ENCODE peak calls at places on chromosome 17, in four cellular contexts. One of them, this sample, is unnamed.

GRCh38 chr17:36611345-36612072 is 10.1 kb downstream of the MRM1 start:
- DNase-seq in suprapubic skin: no peak
- DNase-seq in tibial nerve: no peak
- DNase-seq in mucosa of descending colon: no peak
- DNase-seq in this sample: no peak

GRCh38 chr17:55201609-55201932 is 63.2 kb upstream of the HLF start:
- DNase-seq in suprapubic skin: no peak
- DNase-seq in tibial nerve: no peak
- DNase-seq in mucosa of descending colon: no peak
- DNase-seq in this sample: no peak

GRCh38 chr17:50055055-50055425 is 870 bp upstream of the ITGA3 start:
- DNase-seq in suprapubic skin: no peak
- DNase-seq in tibial nerve: no peak
- DNase-seq in mucosa of descending colon: peak
- DNase-seq in this sample: no peak

GRCh38 chr17:57121308-57122042 is 36.4 kb downstream of the AKAP1 start:
- DNase-seq in suprapubic skin: no peak
- DNase-seq in tibial nerve: no peak
- DNase-seq in mucosa of descending colon: no peak
- DNase-seq in this sample: no peak

GRCh38 chr17:58783380-58783779 is 27.7 kb downstream of the PPM1E start:
- DNase-seq in suprapubic skin: no peak
- DNase-seq in tibial nerve: no peak
- DNase-seq in mucosa of descending colon: no peak
- DNase-seq in this sample: no peak

GRCh38 chr17:81291662-81292061 is 3.4 kb downstream of the SLC38A10 start:
- DNase-seq in suprapubic skin: no peak
- DNase-seq in tibial nerve: peak
- DNase-seq in mucosa of descending colon: peak
- DNase-seq in this sample: peak

GRCh38 chr17:11779906-11780305 is 181.6 kb downstream of the DNAH9 start:
- DNase-seq in suprapubic skin: no peak
- DNase-seq in tibial nerve: no peak
- DNase-seq in mucosa of descending colon: no peak
- DNase-seq in this sample: no peak

GRCh38 chr17:29091591-29092291 is 48.8 kb downstream of the PIPOX start:
- DNase-seq in suprapubic skin: no peak
- DNase-seq in tibial nerve: no peak
- DNase-seq in mucosa of descending colon: no peak
- DNase-seq in this sample: peak

GRCh38 chr17:29642171-29642611 is 19.5 kb upstream of the CORO6 start:
- DNase-seq in suprapubic skin: no peak
- DNase-seq in tibial nerve: no peak
- DNase-seq in mucosa of descending colon: no peak
- DNase-seq in this sample: no peak

GRCh38 chr17:1744551-1745512 is 2.2 kb downstream of the SERPINF2 start:
- DNase-seq in suprapubic skin: no peak
- DNase-seq in tibial nerve: no peak
- DNase-seq in mucosa of descending colon: no peak
- DNase-seq in this sample: no peak

GRCh38 chr17:40498281-40499084 is 2.9 kb downstream of the TNS4 start:
- DNase-seq in suprapubic skin: no peak
- DNase-seq in tibial nerve: no peak
- DNase-seq in mucosa of descending colon: peak
- DNase-seq in this sample: no peak

GRCh38 chr17:40936976-40937375 is 470 bp downstream of the KRT23 start:
- DNase-seq in suprapubic skin: no peak
- DNase-seq in tibial nerve: no peak
- DNase-seq in mucosa of descending colon: no peak
- DNase-seq in this sample: no peak

GRCh38 chr17:27756467-27757371 is 43.6 kb downstream of the NOS2 start:
- DNase-seq in suprapubic skin: no peak
- DNase-seq in tibial nerve: no peak
- DNase-seq in mucosa of descending colon: peak
- DNase-seq in this sample: no peak

GRCh38 chr17:14672830-14673229 is 371.9 kb downstream of the HS3ST3B1 start:
- DNase-seq in suprapubic skin: no peak
- DNase-seq in tibial nerve: no peak
- DNase-seq in mucosa of descending colon: peak
- DNase-seq in this sample: no peak

GRCh38 chr17:78144146-78144719 is 2.0 kb upstream of the C17orf99 start:
- DNase-seq in suprapubic skin: no peak
- DNase-seq in tibial nerve: peak
- DNase-seq in mucosa of descending colon: peak
- DNase-seq in this sample: no peak
- TF ChIP-seq CTCF in suprapubic skin: no peak
- TF ChIP-seq CTCF in tibial nerve: peak
- TF ChIP-seq CTCF in mucosa of descending colon: no peak
- TF ChIP-seq CTCF in this sample: no peak

DNA sequence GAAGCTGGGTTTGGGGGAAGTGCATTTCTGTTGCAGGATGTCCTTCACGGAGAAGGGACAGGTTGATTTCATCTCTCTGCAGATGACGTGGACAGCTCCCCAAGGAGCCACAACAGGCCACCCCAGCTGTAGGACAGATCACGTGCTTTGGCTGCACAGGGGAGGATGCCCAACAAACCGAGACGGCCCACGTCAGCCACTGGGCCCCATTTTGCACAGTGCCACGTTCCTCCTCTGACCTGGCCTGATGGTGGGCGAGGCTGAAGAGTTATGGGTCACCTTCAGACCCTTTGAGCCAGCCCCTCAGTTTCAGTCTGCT is 9.0 kb upstream of the RHBDL3 start:
- DNase-seq in suprapubic skin: no peak
- DNase-seq in tibial nerve: no peak
- DNase-seq in mucosa of descending colon: no peak
- DNase-seq in this sample: no peak
- TF ChIP-seq CTCF in suprapubic skin: no peak
- TF ChIP-seq CTCF in tibial nerve: no peak
- TF ChIP-seq CTCF in mucosa of descending colon: no peak
- TF ChIP-seq CTCF in this sample: no peak

DNA sequence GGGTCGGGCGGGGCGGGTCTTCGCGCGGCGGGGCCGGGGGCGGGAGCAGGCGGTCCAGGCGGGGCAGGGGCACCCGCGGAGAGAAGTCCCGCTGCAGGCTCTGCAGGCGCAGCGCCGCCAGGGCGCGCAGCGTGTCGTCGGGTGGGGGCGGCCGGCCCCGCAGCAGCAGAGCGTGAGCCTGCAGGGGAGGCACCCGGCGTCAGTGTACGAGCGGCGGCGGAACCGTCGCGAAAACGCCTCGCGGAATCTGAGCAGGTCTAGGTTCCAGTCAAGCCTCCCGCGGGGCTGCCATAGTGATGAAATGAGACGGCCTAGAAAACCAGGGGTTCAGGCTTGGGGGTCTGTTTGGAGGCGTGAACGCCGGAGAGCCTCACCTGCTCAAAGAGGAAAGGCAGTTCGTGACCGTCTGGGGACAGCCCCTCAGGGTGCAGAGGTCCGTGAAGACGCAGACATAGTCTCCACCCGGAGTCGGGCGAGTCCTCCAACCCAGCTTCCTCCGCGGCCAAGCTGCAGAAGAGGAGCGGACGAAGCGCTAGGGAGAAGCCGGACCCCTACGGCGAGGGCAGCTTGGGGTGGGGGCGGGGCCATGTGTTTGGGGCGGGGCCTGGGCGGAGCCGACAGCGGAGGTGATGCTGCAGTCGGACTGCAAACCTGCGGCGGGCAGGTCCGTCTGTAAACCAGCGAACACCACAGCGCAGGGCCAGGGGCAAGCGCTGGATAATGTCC is 6.4 kb downstream of the PLEKHH3 start:
- DNase-seq in suprapubic skin: no peak
- DNase-seq in tibial nerve: no peak
- DNase-seq in mucosa of descending colon: no peak
- DNase-seq in this sample: no peak
- TF ChIP-seq CTCF in suprapubic skin: no peak
- TF ChIP-seq CTCF in tibial nerve: no peak
- TF ChIP-seq CTCF in mucosa of descending colon: no peak
- TF ChIP-seq CTCF in this sample: no peak

GRCh38 chr17:7354262-7354781 is 634 bp upstream of the TMEM95 start:
- DNase-seq in suprapubic skin: no peak
- DNase-seq in tibial nerve: no peak
- DNase-seq in mucosa of descending colon: peak
- DNase-seq in this sample: no peak
- TF ChIP-seq CTCF in suprapubic skin: no peak
- TF ChIP-seq CTCF in tibial nerve: no peak
- TF ChIP-seq CTCF in mucosa of descending colon: no peak
- TF ChIP-seq CTCF in this sample: no peak

GRCh38 chr17:38561416-38562214 is 44.1 kb downstream of the SRCIN1 start:
- DNase-seq in suprapubic skin: no peak
- DNase-seq in tibial nerve: no peak
- DNase-seq in mucosa of descending colon: no peak
- DNase-seq in this sample: no peak
- TF ChIP-seq CTCF in suprapubic skin: no peak
- TF ChIP-seq CTCF in tibial nerve: no peak
- TF ChIP-seq CTCF in mucosa of descending colon: no peak
- TF ChIP-seq CTCF in this sample: no peak